ENCODE peak calls at places on chromosomes 12 and 14, in five cellular contexts. One of them, this sample, is unnamed.

GRCh38 chr14:99261916-99262787 is 9.8 kb downstream of the BCL11B start:
- DNase-seq in gastrocnemius medialis: no peak
- DNase-seq in IMR-90: no peak
- DNase-seq in aorta: no peak
- DNase-seq in colonic mucosa: no peak
- DNase-seq in this sample: no peak

GRCh38 chr14:99265571-99265970 is 6.4 kb downstream of the BCL11B start:
- DNase-seq in gastrocnemius medialis: no peak
- DNase-seq in IMR-90: no peak
- DNase-seq in aorta: no peak
- DNase-seq in colonic mucosa: no peak
- DNase-seq in this sample: no peak

GRCh38 chr12:43378448-43378847 is 173.6 kb downstream of the ADAMTS20 start:
- DNase-seq in gastrocnemius medialis: no peak
- DNase-seq in IMR-90: no peak
- DNase-seq in aorta: no peak
- DNase-seq in colonic mucosa: no peak
- DNase-seq in this sample: no peak

GRCh38 chr14:31881531-31882310 is 195.4 kb upstream of the ARHGAP5 start:
- DNase-seq in gastrocnemius medialis: no peak
- DNase-seq in IMR-90: peak; percentile 28
- DNase-seq in aorta: no peak
- DNase-seq in colonic mucosa: no peak
- DNase-seq in this sample: no peak

GRCh38 chr12:106000376-106001104 is 138.2 kb downstream of the NUAK1 start:
- DNase-seq in gastrocnemius medialis: no peak
- DNase-seq in IMR-90: no peak
- DNase-seq in aorta: no peak
- DNase-seq in colonic mucosa: no peak
- DNase-seq in this sample: no peak

GRCh38 chr12:96824074-96824837 is 82.8 kb upstream of the NEDD1 start:
- DNase-seq in gastrocnemius medialis: no peak
- DNase-seq in IMR-90: no peak
- DNase-seq in aorta: no peak
- DNase-seq in colonic mucosa: no peak
- DNase-seq in this sample: no peak

GRCh38 chr14:29321646-29322045 is 555.1 kb downstream of the FOXG1 start:
- DNase-seq in gastrocnemius medialis: no peak
- DNase-seq in IMR-90: peak; percentile 90
- DNase-seq in aorta: no peak
- DNase-seq in colonic mucosa: no peak
- DNase-seq in this sample: no peak

GRCh38 chr14:50038398-50039119 is 77.8 kb downstream of the VCPKMT start:
- DNase-seq in gastrocnemius medialis: peak; percentile 35
- DNase-seq in IMR-90: peak; percentile 98
- DNase-seq in aorta: no peak
- DNase-seq in colonic mucosa: no peak
- DNase-seq in this sample: peak; percentile 39

GRCh38 chr12:132836803-132837331 is 8.2 kb upstream of the GOLGA3 start:
- DNase-seq in gastrocnemius medialis: no peak
- DNase-seq in IMR-90: no peak
- DNase-seq in aorta: no peak
- DNase-seq in colonic mucosa: no peak
- DNase-seq in this sample: no peak

DNA sequence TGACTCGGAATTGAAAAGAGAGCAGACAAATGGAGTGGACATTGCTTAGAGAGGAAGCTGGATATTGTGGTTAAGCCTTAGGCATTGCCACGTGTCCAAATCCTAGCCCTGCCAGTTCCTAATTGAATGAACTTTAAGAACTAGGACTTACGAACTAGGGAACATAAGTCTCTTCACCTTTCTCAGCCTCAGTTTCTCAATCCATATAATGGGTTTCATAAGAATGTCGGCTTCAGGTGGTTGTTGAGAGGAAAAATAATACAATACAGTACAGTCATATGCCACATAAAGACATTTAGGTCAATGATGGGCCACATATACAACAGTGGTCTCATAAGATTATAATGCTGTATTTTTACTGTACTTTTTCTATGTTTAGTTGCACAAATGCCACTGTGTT is 14.6 kb upstream of the TBX5 start:
- DNase-seq in gastrocnemius medialis: no peak
- DNase-seq in IMR-90: no peak
- DNase-seq in aorta: no peak
- DNase-seq in colonic mucosa: no peak
- DNase-seq in this sample: no peak
- H3K27me3 ChIP-seq in gastrocnemius medialis: peaks cover 22% of the 10 kb centered on the region
- H3K27me3 ChIP-seq in IMR-90: no peaks in the 10 kb centered on the region
- H3K27me3 ChIP-seq in aorta: peaks cover 1% of the 10 kb centered on the region
- H3K27me3 ChIP-seq in colonic mucosa: peaks cover 12% of the 10 kb centered on the region
- H3K27me3 ChIP-seq in this sample: peaks cover 7% of the 10 kb centered on the region

GRCh38 chr12:60997979-60998378 is 1262.2 kb upstream of the USP15 start:
- DNase-seq in gastrocnemius medialis: no peak
- DNase-seq in IMR-90: no peak
- DNase-seq in aorta: no peak
- DNase-seq in colonic mucosa: no peak
- DNase-seq in this sample: no peak

GRCh38 chr12:60995256-60995825 is 1264.9 kb upstream of the USP15 start:
- DNase-seq in gastrocnemius medialis: no peak
- DNase-seq in IMR-90: no peak
- DNase-seq in aorta: no peak
- DNase-seq in colonic mucosa: no peak
- DNase-seq in this sample: no peak

GRCh38 chr12:60992087-60992486 is 1268.1 kb upstream of the USP15 start:
- DNase-seq in gastrocnemius medialis: no peak
- DNase-seq in IMR-90: no peak
- DNase-seq in aorta: no peak
- DNase-seq in colonic mucosa: no peak
- DNase-seq in this sample: no peak
- H3K36me3 ChIP-seq in gastrocnemius medialis: no peaks in the 10 kb centered on the region
- H3K36me3 ChIP-seq in IMR-90: no peaks in the 10 kb centered on the region
- H3K36me3 ChIP-seq in aorta: no peaks in the 10 kb centered on the region
- H3K36me3 ChIP-seq in colonic mucosa: no peaks in the 10 kb centered on the region
- H3K36me3 ChIP-seq in this sample: no peaks in the 10 kb centered on the region

GRCh38 chr12:31317471-31318397 is 8.2 kb downstream of the SINHCAF start:
- DNase-seq in gastrocnemius medialis: no peak
- DNase-seq in IMR-90: no peak
- DNase-seq in aorta: no peak
- DNase-seq in colonic mucosa: no peak
- DNase-seq in this sample: no peak
- H3K27ac ChIP-seq in gastrocnemius medialis: peak overlapping the region; percentile 33
- H3K27ac ChIP-seq in IMR-90: no peak overlapping the region
- H3K27ac ChIP-seq in aorta: no peak overlapping the region
- H3K27ac ChIP-seq in colonic mucosa: peak overlapping the region; percentile 53
- H3K27ac ChIP-seq in this sample: no peak overlapping the region

DNA sequence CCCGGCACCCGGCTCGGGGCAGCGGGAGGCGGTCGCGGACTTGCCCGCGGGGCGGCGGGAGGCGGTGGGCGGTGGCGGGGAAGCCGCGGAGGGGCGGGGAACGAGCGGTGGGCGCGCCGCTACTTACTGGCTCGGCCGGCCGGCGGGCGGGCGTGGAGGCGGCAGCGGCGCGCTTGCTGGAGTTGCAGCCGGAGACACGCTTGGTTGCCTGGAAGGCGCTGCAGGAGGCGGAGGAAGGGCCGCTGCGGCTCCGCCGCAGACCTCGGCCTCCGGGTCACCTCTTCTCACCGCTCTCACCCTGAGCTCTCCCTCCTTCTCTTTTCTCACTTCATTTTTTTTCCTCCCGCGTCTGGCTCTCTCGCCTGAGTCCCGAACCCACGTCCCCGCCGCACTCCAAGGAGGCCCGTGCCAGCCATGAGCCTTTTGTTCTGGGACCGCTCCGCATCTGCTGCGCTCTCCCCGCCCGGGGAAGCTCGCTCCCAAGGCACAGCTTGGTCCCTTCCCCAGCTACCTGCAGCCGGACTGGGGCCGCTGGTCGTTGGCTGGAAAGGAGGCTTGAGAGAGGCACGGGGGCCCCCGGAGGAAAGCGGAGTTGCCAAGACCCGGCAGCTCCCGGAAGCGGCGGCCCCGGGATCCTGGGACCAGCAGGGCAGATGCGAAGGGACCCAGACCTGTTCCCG is 591 bp upstream of the KCNK10 start:
- DNase-seq in gastrocnemius medialis: no peak
- DNase-seq in IMR-90: peak; percentile 1
- DNase-seq in aorta: no peak
- DNase-seq in colonic mucosa: no peak
- DNase-seq in this sample: no peak
- H3K27me3 ChIP-seq in gastrocnemius medialis: peaks cover 58% of the 10 kb centered on the region
- H3K27me3 ChIP-seq in IMR-90: peaks cover 60% of the 10 kb centered on the region
- H3K27me3 ChIP-seq in aorta: peaks cover 4% of the 10 kb centered on the region
- H3K27me3 ChIP-seq in colonic mucosa: peaks cover 53% of the 10 kb centered on the region
- H3K27me3 ChIP-seq in this sample: peaks cover 86% of the 10 kb centered on the region

GRCh38 chr12:75812341-75813018 is 219.1 kb downstream of the PHLDA1 start:
- DNase-seq in gastrocnemius medialis: no peak
- DNase-seq in IMR-90: peak; percentile 88
- DNase-seq in aorta: no peak
- DNase-seq in colonic mucosa: no peak
- DNase-seq in this sample: no peak
- H3K36me3 ChIP-seq in gastrocnemius medialis: no peaks in the 10 kb centered on the region
- H3K36me3 ChIP-seq in IMR-90: no peaks in the 10 kb centered on the region
- H3K36me3 ChIP-seq in aorta: no peaks in the 10 kb centered on the region
- H3K36me3 ChIP-seq in colonic mucosa: no peaks in the 10 kb centered on the region
- H3K36me3 ChIP-seq in this sample: no peaks in the 10 kb centered on the region

GRCh38 chr12:116202433-116202832 is 75.1 kb downstream of the MED13L start:
- DNase-seq in gastrocnemius medialis: no peak
- DNase-seq in IMR-90: no peak
- DNase-seq in aorta: no peak
- DNase-seq in colonic mucosa: no peak
- DNase-seq in this sample: no peak

GRCh38 chr12:116200812-116201211 is 76.7 kb downstream of the MED13L start:
- DNase-seq in gastrocnemius medialis: no peak
- DNase-seq in IMR-90: peak; percentile 67
- DNase-seq in aorta: no peak
- DNase-seq in colonic mucosa: no peak
- DNase-seq in this sample: no peak

GRCh38 chr12:116201359-116201758 is 76.1 kb downstream of the MED13L start:
- DNase-seq in gastrocnemius medialis: no peak
- DNase-seq in IMR-90: no peak
- DNase-seq in aorta: no peak
- DNase-seq in colonic mucosa: no peak
- DNase-seq in this sample: no peak

GRCh38 chr12:116202940-116203339 is 74.6 kb downstream of the MED13L start:
- DNase-seq in gastrocnemius medialis: no peak
- DNase-seq in IMR-90: peak; percentile 30
- DNase-seq in aorta: no peak
- DNase-seq in colonic mucosa: no peak
- DNase-seq in this sample: no peak

DNA sequence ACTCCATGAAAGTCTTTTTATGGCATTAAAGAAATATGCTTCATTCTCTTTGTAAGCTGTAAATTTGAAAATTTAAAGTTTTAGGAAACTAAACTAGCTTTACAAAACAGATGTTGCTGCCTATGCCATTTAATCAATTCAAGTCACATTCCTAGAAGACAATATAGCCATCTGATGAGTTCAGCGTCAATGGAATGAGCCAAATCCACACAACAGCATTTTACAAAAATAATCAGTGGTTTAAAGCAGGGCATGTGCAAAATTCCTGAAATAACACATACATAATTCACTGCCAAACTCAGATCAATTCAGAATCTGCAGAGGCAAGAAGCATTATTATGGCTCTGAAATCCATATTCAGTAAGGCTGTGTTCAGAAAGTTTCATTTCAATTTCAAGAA is 75.6 kb downstream of the MED13L start:
- DNase-seq in gastrocnemius medialis: no peak
- DNase-seq in IMR-90: peak; percentile 53
- DNase-seq in aorta: no peak
- DNase-seq in colonic mucosa: no peak
- DNase-seq in this sample: no peak
- H3K27ac ChIP-seq in gastrocnemius medialis: peak overlapping the region; percentile 12
- H3K27ac ChIP-seq in IMR-90: no peak overlapping the region
- H3K27ac ChIP-seq in aorta: no peak overlapping the region
- H3K27ac ChIP-seq in colonic mucosa: no peak overlapping the region
- H3K27ac ChIP-seq in this sample: no peak overlapping the region

GRCh38 chr14:54798465-54799124 is 104.0 kb downstream of the GCH1 start:
- DNase-seq in gastrocnemius medialis: no peak
- DNase-seq in IMR-90: no peak
- DNase-seq in aorta: no peak
- DNase-seq in colonic mucosa: no peak
- DNase-seq in this sample: no peak
- H3K27me3 ChIP-seq in gastrocnemius medialis: no peaks in the 10 kb centered on the region
- H3K27me3 ChIP-seq in IMR-90: no peaks in the 10 kb centered on the region
- H3K27me3 ChIP-seq in aorta: no peaks in the 10 kb centered on the region
- H3K27me3 ChIP-seq in colonic mucosa: no peaks in the 10 kb centered on the region
- H3K27me3 ChIP-seq in this sample: no peaks in the 10 kb centered on the region

GRCh38 chr12:47698631-47699030 is 7.2 kb downstream of the RPAP3 start:
- DNase-seq in gastrocnemius medialis: no peak
- DNase-seq in IMR-90: no peak
- DNase-seq in aorta: no peak
- DNase-seq in colonic mucosa: no peak
- DNase-seq in this sample: no peak

GRCh38 chr12:47700263-47700662 is 5.6 kb downstream of the RPAP3 start:
- DNase-seq in gastrocnemius medialis: no peak
- DNase-seq in IMR-90: no peak
- DNase-seq in aorta: no peak
- DNase-seq in colonic mucosa: no peak
- DNase-seq in this sample: no peak

GRCh38 chr12:47698055-47698454 is 7.8 kb downstream of the RPAP3 start:
- DNase-seq in gastrocnemius medialis: no peak
- DNase-seq in IMR-90: no peak
- DNase-seq in aorta: no peak
- DNase-seq in colonic mucosa: no peak
- DNase-seq in this sample: no peak
- H3K36me3 ChIP-seq in gastrocnemius medialis: peaks cover 14% of the 10 kb centered on the region
- H3K36me3 ChIP-seq in IMR-90: peaks cover 8% of the 10 kb centered on the region
- H3K36me3 ChIP-seq in aorta: no peaks in the 10 kb centered on the region
- H3K36me3 ChIP-seq in colonic mucosa: no peaks in the 10 kb centered on the region
- H3K36me3 ChIP-seq in this sample: peaks cover 12% of the 10 kb centered on the region

DNA sequence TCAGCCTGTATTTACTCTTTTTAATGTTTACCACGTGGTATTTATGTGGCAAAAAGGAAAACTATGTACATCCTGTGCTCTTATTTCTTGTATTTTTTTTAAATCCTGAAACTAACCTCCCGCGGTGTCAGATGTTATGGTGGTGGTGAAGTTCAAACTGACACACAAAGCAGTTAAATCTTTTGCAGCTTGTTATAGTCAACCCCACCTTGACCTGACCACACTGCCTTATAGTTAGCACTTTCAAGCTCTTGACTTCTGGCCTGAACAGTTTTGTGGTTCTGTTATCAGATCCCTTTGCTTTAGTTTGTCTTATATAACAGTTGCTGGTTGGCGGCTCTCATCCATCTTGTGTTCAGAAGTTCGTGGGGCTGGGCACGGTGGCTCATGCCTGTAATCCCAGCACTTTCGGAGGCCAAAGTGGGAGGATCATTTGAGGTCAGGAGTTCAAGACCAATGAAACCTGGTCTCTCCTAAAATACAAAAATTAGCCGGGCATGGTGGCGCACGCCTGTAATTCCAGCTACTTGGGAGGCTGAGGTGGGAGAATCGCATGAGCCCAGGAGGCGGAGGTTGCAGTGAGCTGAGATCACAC is 2.1 kb downstream of the UNG start:
- DNase-seq in gastrocnemius medialis: no peak
- DNase-seq in IMR-90: no peak
- DNase-seq in aorta: no peak
- DNase-seq in colonic mucosa: no peak
- DNase-seq in this sample: no peak
- H3K27ac ChIP-seq in gastrocnemius medialis: peak overlapping the region; percentile 95
- H3K27ac ChIP-seq in IMR-90: no peak overlapping the region
- H3K27ac ChIP-seq in aorta: no peak overlapping the region
- H3K27ac ChIP-seq in colonic mucosa: no peak overlapping the region
- H3K27ac ChIP-seq in this sample: peak overlapping the region; percentile 94

This sample was measured in psoas muscle.